ENCODE peak calls at places on chromosomes 3 and 15, in nine cellular contexts. One of them, this sample, is unnamed.

GRCh38 chr3:31908391-31909097 is 72.5 kb downstream of the OSBPL10 start:
- DNase-seq in A549: peak
- DNase-seq in esophagus squamous epithelium: no peak
- DNase-seq in Peyer's patch: no peak
- DNase-seq in cardiac muscle cell: no peak
- DNase-seq in psoas muscle: no peak
- DNase-seq in small intestine: no peak
- DNase-seq in AG10803: no peak
- DNase-seq in cardiac fibroblast: no peak
- DNase-seq in this sample: no peak

GRCh38 chr3:17742837-17743659 is 617 bp upstream of the TBC1D5 start:
- DNase-seq in A549: peak
- DNase-seq in esophagus squamous epithelium: no peak
- DNase-seq in Peyer's patch: no peak
- DNase-seq in cardiac muscle cell: no peak
- DNase-seq in psoas muscle: no peak
- DNase-seq in small intestine: peak
- DNase-seq in AG10803: no peak
- DNase-seq in cardiac fibroblast: no peak
- DNase-seq in this sample: peak

GRCh38 chr3:31157028-31157694 is 262.7 kb upstream of the GADL1 start:
- DNase-seq in A549: no peak
- DNase-seq in esophagus squamous epithelium: no peak
- DNase-seq in Peyer's patch: no peak
- DNase-seq in cardiac muscle cell: no peak
- DNase-seq in psoas muscle: no peak
- DNase-seq in small intestine: no peak
- DNase-seq in AG10803: no peak
- DNase-seq in cardiac fibroblast: no peak
- DNase-seq in this sample: no peak

GRCh38 chr3:95629802-95630201 is 1184.6 kb upstream of the EPHA6 start:
- DNase-seq in A549: no peak
- DNase-seq in esophagus squamous epithelium: no peak
- DNase-seq in Peyer's patch: no peak
- DNase-seq in cardiac muscle cell: no peak
- DNase-seq in psoas muscle: no peak
- DNase-seq in small intestine: no peak
- DNase-seq in AG10803: no peak
- DNase-seq in cardiac fibroblast: no peak
- DNase-seq in this sample: no peak

GRCh38 chr3:58630710-58631092 is 35.9 kb downstream of the FAM3D start:
- DNase-seq in A549: no peak
- DNase-seq in esophagus squamous epithelium: no peak
- DNase-seq in Peyer's patch: no peak
- DNase-seq in cardiac muscle cell: no peak
- DNase-seq in psoas muscle: no peak
- DNase-seq in small intestine: no peak
- DNase-seq in AG10803: no peak
- DNase-seq in cardiac fibroblast: no peak
- DNase-seq in this sample: no peak

GRCh38 chr15:74413350-74414080 is 20.2 kb downstream of the SEMA7A start:
- DNase-seq in A549: no peak
- DNase-seq in esophagus squamous epithelium: no peak
- DNase-seq in Peyer's patch: no peak
- DNase-seq in cardiac muscle cell: no peak
- DNase-seq in psoas muscle: no peak
- DNase-seq in small intestine: no peak
- DNase-seq in AG10803: no peak
- DNase-seq in cardiac fibroblast: no peak
- DNase-seq in this sample: no peak

GRCh38 chr3:111968319-111969059 is 10.3 kb upstream of the ABHD10 start:
- DNase-seq in A549: no peak
- DNase-seq in esophagus squamous epithelium: no peak
- DNase-seq in Peyer's patch: no peak
- DNase-seq in cardiac muscle cell: no peak
- DNase-seq in psoas muscle: no peak
- DNase-seq in small intestine: no peak
- DNase-seq in AG10803: no peak
- DNase-seq in cardiac fibroblast: no peak
- DNase-seq in this sample: no peak

GRCh38 chr3:159733194-159733860 is 255.3 kb upstream of the IL12A start:
- DNase-seq in A549: no peak
- DNase-seq in esophagus squamous epithelium: no peak
- DNase-seq in Peyer's patch: no peak
- DNase-seq in cardiac muscle cell: peak
- DNase-seq in psoas muscle: no peak
- DNase-seq in small intestine: no peak
- DNase-seq in AG10803: peak
- DNase-seq in cardiac fibroblast: peak
- DNase-seq in this sample: peak

GRCh38 chr3:177479630-177480029 is 282.3 kb upstream of the TBL1XR1 start:
- DNase-seq in A549: no peak
- DNase-seq in esophagus squamous epithelium: no peak
- DNase-seq in Peyer's patch: no peak
- DNase-seq in cardiac muscle cell: no peak
- DNase-seq in psoas muscle: no peak
- DNase-seq in small intestine: no peak
- DNase-seq in AG10803: no peak
- DNase-seq in cardiac fibroblast: no peak
- DNase-seq in this sample: no peak

GRCh38 chr3:177476921-177477435 is 279.7 kb upstream of the TBL1XR1 start:
- DNase-seq in A549: no peak
- DNase-seq in esophagus squamous epithelium: no peak
- DNase-seq in Peyer's patch: no peak
- DNase-seq in cardiac muscle cell: no peak
- DNase-seq in psoas muscle: no peak
- DNase-seq in small intestine: no peak
- DNase-seq in AG10803: no peak
- DNase-seq in cardiac fibroblast: no peak
- DNase-seq in this sample: no peak

GRCh38 chr3:177475266-177475665 is 278.0 kb upstream of the TBL1XR1 start:
- DNase-seq in A549: no peak
- DNase-seq in esophagus squamous epithelium: no peak
- DNase-seq in Peyer's patch: no peak
- DNase-seq in cardiac muscle cell: no peak
- DNase-seq in psoas muscle: no peak
- DNase-seq in small intestine: peak
- DNase-seq in AG10803: no peak
- DNase-seq in cardiac fibroblast: no peak
- DNase-seq in this sample: no peak

GRCh38 chr3:177481329-177481728 is 284.0 kb upstream of the TBL1XR1 start:
- DNase-seq in A549: no peak
- DNase-seq in esophagus squamous epithelium: no peak
- DNase-seq in Peyer's patch: no peak
- DNase-seq in cardiac muscle cell: no peak
- DNase-seq in psoas muscle: no peak
- DNase-seq in small intestine: no peak
- DNase-seq in AG10803: no peak
- DNase-seq in cardiac fibroblast: no peak
- DNase-seq in this sample: no peak

DNA sequence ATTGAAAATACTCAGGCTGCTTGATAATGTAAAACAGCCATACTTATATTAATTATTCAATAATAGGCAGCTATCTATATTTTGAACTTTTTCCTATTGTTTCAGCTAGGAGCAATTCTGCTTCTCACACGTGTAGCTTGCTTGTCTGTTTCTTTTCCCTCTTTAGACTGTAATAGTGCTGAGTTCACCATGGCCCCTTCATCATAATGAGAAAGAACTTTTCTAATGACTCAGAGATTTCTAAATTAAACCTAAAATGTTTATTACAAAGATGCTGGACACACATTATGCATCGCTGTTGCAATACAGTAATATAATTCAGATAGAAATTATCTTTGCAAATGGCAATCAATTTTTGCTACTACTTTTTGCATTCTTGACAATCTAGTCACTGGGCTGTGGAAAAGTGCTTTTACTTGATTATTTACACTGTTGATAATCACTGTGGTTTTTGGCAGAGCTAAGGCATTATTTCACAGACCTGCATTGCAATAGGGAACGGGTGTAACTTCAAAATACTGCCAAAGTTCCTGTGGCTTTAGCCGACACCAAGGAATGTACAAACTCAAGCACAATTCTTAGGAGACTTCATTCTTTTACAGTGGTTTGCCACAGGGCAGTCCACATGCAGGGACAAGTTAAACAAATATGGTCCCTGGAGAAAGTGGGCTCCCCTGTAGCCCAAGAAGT is 281.0 kb upstream of the TBL1XR1 start:
- DNase-seq in A549: peak
- DNase-seq in esophagus squamous epithelium: no peak
- DNase-seq in Peyer's patch: no peak
- DNase-seq in cardiac muscle cell: peak
- DNase-seq in psoas muscle: no peak
- DNase-seq in small intestine: no peak
- DNase-seq in AG10803: peak
- DNase-seq in cardiac fibroblast: peak
- DNase-seq in this sample: peak
- H3K4me3 ChIP-seq in A549: no peak
- H3K4me3 ChIP-seq in esophagus squamous epithelium: no peak
- H3K4me3 ChIP-seq in Peyer's patch: no peak
- H3K4me3 ChIP-seq in cardiac muscle cell: no peak
- H3K4me3 ChIP-seq in psoas muscle: no peak
- H3K4me3 ChIP-seq in small intestine: no peak
- H3K4me3 ChIP-seq in AG10803: no peak
- H3K4me3 ChIP-seq in cardiac fibroblast: no peak
- H3K4me3 ChIP-seq in this sample: no peak

DNA sequence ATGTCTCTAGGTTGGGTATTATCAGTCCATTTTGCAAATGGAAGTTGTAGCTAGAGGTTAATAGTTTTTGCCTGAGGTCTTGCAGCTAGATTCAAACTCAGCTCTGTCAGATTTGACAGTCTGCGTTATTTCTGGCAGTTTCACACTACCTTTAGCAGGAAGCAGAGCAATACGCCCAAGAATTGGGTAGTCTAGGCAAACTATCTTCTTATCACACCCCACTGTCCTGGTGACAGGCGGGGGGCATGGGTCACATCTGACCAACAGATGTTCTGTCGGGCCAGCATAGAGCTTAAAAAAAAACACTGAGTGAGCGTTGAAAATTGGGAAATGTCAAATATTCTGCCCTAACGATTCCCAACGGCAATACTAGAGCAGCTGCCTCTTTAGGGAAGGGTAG is 5.7 kb downstream of the GPR160 start:
- DNase-seq in A549: no peak
- DNase-seq in esophagus squamous epithelium: no peak
- DNase-seq in Peyer's patch: no peak
- DNase-seq in cardiac muscle cell: no peak
- DNase-seq in psoas muscle: no peak
- DNase-seq in small intestine: no peak
- DNase-seq in AG10803: no peak
- DNase-seq in cardiac fibroblast: no peak
- DNase-seq in this sample: no peak
- H3K4me3 ChIP-seq in A549: no peak
- H3K4me3 ChIP-seq in esophagus squamous epithelium: no peak
- H3K4me3 ChIP-seq in Peyer's patch: no peak
- H3K4me3 ChIP-seq in cardiac muscle cell: no peak
- H3K4me3 ChIP-seq in psoas muscle: no peak
- H3K4me3 ChIP-seq in small intestine: no peak
- H3K4me3 ChIP-seq in AG10803: no peak
- H3K4me3 ChIP-seq in cardiac fibroblast: no peak
- H3K4me3 ChIP-seq in this sample: no peak

GRCh38 chr15:78308422-78309021 is 9.1 kb upstream of the SKIC8 start:
- DNase-seq in A549: peak
- DNase-seq in esophagus squamous epithelium: no peak
- DNase-seq in Peyer's patch: peak
- DNase-seq in cardiac muscle cell: peak
- DNase-seq in psoas muscle: peak
- DNase-seq in small intestine: peak
- DNase-seq in AG10803: peak
- DNase-seq in cardiac fibroblast: peak
- DNase-seq in this sample: peak
- H3K4me3 ChIP-seq in A549: no peak
- H3K4me3 ChIP-seq in esophagus squamous epithelium: no peak
- H3K4me3 ChIP-seq in Peyer's patch: no peak
- H3K4me3 ChIP-seq in cardiac muscle cell: no peak
- H3K4me3 ChIP-seq in psoas muscle: no peak
- H3K4me3 ChIP-seq in small intestine: no peak
- H3K4me3 ChIP-seq in AG10803: no peak
- H3K4me3 ChIP-seq in cardiac fibroblast: no peak
- H3K4me3 ChIP-seq in this sample: no peak

GRCh38 chr15:76135516-76135915 is 75.7 kb downstream of the TMEM266 start:
- DNase-seq in A549: no peak
- DNase-seq in esophagus squamous epithelium: no peak
- DNase-seq in Peyer's patch: no peak
- DNase-seq in cardiac muscle cell: no peak
- DNase-seq in psoas muscle: no peak
- DNase-seq in small intestine: no peak
- DNase-seq in AG10803: no peak
- DNase-seq in cardiac fibroblast: no peak
- DNase-seq in this sample: no peak

GRCh38 chr15:76138436-76138835 is 78.7 kb downstream of the TMEM266 start:
- DNase-seq in A549: no peak
- DNase-seq in esophagus squamous epithelium: no peak
- DNase-seq in Peyer's patch: no peak
- DNase-seq in cardiac muscle cell: no peak
- DNase-seq in psoas muscle: no peak
- DNase-seq in small intestine: no peak
- DNase-seq in AG10803: no peak
- DNase-seq in cardiac fibroblast: no peak
- DNase-seq in this sample: no peak

GRCh38 chr15:76134537-76134936 is 74.8 kb downstream of the TMEM266 start:
- DNase-seq in A549: no peak
- DNase-seq in esophagus squamous epithelium: no peak
- DNase-seq in Peyer's patch: no peak
- DNase-seq in cardiac muscle cell: no peak
- DNase-seq in psoas muscle: no peak
- DNase-seq in small intestine: no peak
- DNase-seq in AG10803: no peak
- DNase-seq in cardiac fibroblast: no peak
- DNase-seq in this sample: no peak

GRCh38 chr15:76140069-76140454 is 80.3 kb downstream of the TMEM266 start:
- DNase-seq in A549: no peak
- DNase-seq in esophagus squamous epithelium: no peak
- DNase-seq in Peyer's patch: no peak
- DNase-seq in cardiac muscle cell: peak
- DNase-seq in psoas muscle: no peak
- DNase-seq in small intestine: no peak
- DNase-seq in AG10803: no peak
- DNase-seq in cardiac fibroblast: peak
- DNase-seq in this sample: no peak

DNA sequence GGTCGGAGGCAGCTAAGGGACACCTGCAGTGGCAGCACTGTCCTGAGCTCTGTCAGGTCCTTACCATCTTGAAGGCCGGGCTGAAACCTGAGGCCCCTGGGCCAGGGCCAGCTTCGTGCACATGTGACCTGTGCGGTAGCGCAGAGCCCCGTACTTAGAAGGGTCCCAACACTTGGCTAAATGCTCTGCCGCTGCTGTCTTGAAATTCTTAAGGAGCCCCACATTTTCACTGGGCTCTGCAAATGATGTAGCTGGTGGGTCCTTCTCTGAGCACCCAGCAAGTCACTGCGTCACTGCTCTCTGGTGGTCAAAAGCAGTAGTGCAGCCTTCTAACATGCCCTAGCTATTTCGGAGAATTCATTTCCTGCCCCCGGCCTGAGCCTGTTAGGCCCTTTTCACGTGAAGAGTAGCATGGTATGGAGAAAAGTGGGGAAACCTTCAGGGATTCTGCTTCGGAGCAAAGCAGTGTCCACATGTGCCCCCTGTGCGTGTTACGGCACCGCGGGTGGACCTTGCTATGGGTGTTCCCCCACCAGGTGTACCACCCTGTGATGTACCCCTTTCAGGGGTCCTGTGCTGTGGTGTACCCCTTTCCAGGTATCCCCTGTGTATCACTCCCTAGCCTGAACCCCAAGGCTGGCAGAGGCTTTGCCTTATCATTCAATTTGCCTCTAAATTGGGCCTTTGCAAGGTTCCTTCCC is 79.7 kb downstream of the TMEM266 start:
- DNase-seq in A549: peak
- DNase-seq in esophagus squamous epithelium: no peak
- DNase-seq in Peyer's patch: peak
- DNase-seq in cardiac muscle cell: peak
- DNase-seq in psoas muscle: peak
- DNase-seq in small intestine: peak
- DNase-seq in AG10803: peak
- DNase-seq in cardiac fibroblast: peak
- DNase-seq in this sample: peak
- H3K4me3 ChIP-seq in A549: no peak
- H3K4me3 ChIP-seq in esophagus squamous epithelium: peak
- H3K4me3 ChIP-seq in Peyer's patch: no peak
- H3K4me3 ChIP-seq in cardiac muscle cell: no peak
- H3K4me3 ChIP-seq in psoas muscle: no peak
- H3K4me3 ChIP-seq in small intestine: no peak
- H3K4me3 ChIP-seq in AG10803: no peak
- H3K4me3 ChIP-seq in cardiac fibroblast: no peak
- H3K4me3 ChIP-seq in this sample: no peak

This sample was measured in astrocyte of the cerebellum.